ENCODE peak calls at places on chromosomes 11 and 22, in four cellular contexts. H is body of pancreas, E is breast epithelium, D is Peyer's patch. K is an unnamed sample.

GRCh38 chr11:65489061-65489705 is 9.7 kb upstream of the MALAT1 start:
- DNase-seq in D (no peak), H (peak), E (peak), K (no peak)

GRCh38 chr22:18110194-18110943 is at the start of gene TUBA8:
- DNase-seq in H (peak), D (peak), E (peak), K (no peak)

GRCh38 chr11:128501576-128502549 is 85.5 kb downstream of the ETS1 start:
- DNase-seq in D (no peak), H (peak), E (no peak), K (no peak)

GRCh38 chr11:85299247-85299646 is 327.9 kb downstream of the DLG2 start:
- DNase-seq in E (no peak), D (no peak), H (no peak), K (peak)

GRCh38 chr11:4134844-4135243 is 40.2 kb downstream of the RRM1 start:
- DNase-seq in H (no peak), D (no peak), E (no peak), K (peak)

GRCh38 chr11:30938801-30939200 is 352.6 kb upstream of the MPPED2 start:
- DNase-seq in D (no peak), E (no peak), H (no peak), K (no peak)

GRCh38 chr11:99418927-99419707 is 398.4 kb downstream of the CNTN5 start:
- DNase-seq in H (no peak), D (no peak), E (no peak), K (no peak)

GRCh38 chr11:46658259-46658658 is 40.9 kb downstream of the ATG13 start:
- DNase-seq in E (no peak), H (no peak), D (no peak), K (no peak)

GRCh38 chr11:22466809-22467208 is 128.6 kb downstream of the SLC17A6 start:
- DNase-seq in H (no peak), E (peak), D (no peak), K (peak)

DNA sequence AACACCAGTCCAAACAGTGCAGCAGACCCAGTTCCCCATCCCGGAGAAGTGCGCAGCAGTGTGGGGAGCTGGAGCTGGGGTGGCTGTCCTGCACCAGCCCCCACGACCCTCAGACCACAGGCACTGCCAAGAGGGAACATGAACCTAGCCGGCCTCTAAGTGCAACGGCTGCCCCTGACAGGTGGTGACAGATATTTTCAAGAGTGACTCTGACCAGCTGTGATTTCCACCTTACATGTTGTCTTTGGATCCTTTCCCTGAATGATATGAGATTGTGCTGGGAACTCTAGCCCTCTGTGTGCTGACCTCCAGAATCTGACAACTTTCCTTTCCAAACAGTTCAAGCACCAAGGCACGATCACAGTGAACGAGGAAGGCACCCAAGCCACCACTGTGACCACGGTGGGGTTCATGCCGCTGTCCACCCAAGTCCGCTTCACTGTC is 12.6 kb downstream of the SERPIND1 start:
- DNase-seq in E (no peak), D (no peak), H (peak), K (no peak)
- TF ChIP-seq POLR2A in E (no peak), D (no peak), H (no peak), K (no peak)

DNA sequence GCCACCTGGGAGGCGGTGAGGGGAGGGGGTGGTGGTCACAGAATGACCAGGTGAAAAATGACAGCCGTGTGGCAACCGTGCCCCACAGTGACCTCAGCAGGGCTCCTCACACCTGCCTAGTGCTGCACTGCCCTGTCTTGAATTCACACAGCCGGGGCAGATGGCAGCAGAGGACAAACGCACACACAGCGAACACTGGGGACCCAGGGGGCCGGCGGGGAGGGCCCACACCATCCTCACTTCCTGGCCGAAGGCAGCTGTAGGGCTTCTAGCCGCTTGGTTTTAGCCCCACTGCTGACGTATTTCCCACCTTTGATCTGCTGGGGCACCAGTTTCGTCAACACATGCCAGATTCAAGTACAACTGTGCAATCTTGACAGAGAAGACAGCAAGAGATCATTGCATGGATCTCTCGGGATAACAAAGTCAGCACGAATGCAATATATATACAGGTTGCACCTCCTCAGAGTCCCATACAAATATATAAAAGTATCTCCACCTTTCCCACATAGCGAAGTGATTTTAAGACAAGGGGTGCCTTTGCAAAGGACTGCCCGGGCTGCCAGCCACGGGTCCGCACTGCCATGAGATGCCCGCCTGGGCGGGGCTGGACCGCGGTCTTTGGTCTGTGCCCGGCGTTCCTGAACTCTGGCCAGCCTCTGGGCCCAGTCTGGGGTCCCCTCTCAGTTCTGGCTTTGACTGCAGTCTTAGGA is 26.9 kb downstream of the TRMU start:
- DNase-seq in D (peak), H (peak), E (no peak), K (no peak)
- TF ChIP-seq POLR2A in D (no peak), H (no peak), E (no peak), K (no peak)

GRCh38 chr11:119673389-119674336 is 55.3 kb downstream of the NECTIN1 start:
- DNase-seq in D (peak), E (no peak), H (peak), K (no peak)
- TF ChIP-seq POLR2A in D (no peak), E (no peak), H (no peak), K (no peak)

DNA sequence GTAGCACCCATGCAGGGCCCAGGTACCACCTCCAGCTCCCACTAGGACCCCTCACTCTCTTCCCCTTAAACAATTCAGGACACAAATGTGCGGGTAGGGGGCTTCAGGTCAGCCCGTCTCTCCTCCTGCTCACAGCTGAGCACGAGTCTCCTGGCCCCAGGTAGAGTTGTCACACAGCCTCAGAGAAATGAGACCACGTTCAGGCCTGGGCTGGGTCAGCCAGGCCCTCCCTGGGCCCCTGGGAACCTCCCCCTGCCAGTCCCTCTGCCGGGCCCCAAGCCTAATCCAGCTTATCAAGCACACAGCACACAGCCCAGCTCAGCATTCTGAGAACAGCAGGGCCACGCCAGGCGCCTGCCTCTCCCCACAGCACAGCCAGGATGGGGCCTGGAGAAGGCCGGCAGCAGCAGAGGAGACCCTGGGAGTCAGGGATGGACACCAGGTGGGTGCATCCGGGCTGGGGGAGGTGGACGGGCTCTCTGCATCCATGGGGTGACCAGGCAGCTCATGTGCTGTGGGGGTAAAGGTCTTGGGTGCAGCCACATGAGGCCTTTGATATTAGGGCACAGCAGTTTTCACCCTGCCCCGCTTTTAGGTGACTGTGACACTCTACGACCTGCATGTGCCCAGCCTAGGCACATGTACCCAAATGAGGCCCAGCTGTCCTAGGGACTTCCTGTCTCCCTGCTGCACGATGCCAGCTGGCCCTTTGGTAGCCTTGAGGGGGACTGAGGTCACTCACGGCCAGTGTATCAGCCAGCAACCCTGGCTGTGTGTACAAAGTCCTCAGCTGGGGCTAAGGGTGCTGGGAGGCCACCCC is 87.0 kb downstream of the MORC2 start:
- DNase-seq in H (peak), D (no peak), E (no peak), K (no peak)
- TF ChIP-seq POLR2A in H (no peak), D (no peak), E (no peak), K (no peak)

GRCh38 chr11:14380947-14381555 is 22.1 kb upstream of the RRAS2 start:
- DNase-seq in D (peak), E (peak), H (peak), K (peak)
- TF ChIP-seq POLR2A in D (peak), E (no peak), H (peak), K (peak)